ENCODE peak calls at places on chromosomes 5 and 9, in six cellular contexts. One of them, this sample, is unnamed.

GRCh38 chr9:119273325-119273904 is 95.8 kb downstream of the BRINP1 start:
- DNase-seq in GM23338: no peak
- DNase-seq in CD4-positive, alpha-beta T cell: no peak
- DNase-seq in progenitor cell of endocrine pancreas: no peak
- DNase-seq in GM13976: no peak
- DNase-seq in lower leg skin: no peak
- DNase-seq in this sample: no peak

GRCh38 chr5:15821506-15821905 is 321.5 kb downstream of the FBXL7 start:
- DNase-seq in GM23338: no peak
- DNase-seq in progenitor cell of endocrine pancreas: no peak
- DNase-seq in lower leg skin: no peak
- DNase-seq in CD4-positive, alpha-beta T cell: no peak
- DNase-seq in GM13976: no peak
- DNase-seq in this sample: no peak

GRCh38 chr9:36934478-36935065 is 99.5 kb downstream of the PAX5 start:
- DNase-seq in progenitor cell of endocrine pancreas: no peak
- DNase-seq in GM13976: no peak
- DNase-seq in GM23338: no peak
- DNase-seq in CD4-positive, alpha-beta T cell: no peak
- DNase-seq in lower leg skin: peak; percentile 36
- DNase-seq in this sample: no peak

GRCh38 chr5:53023969-53024368 is 34.8 kb downstream of the ITGA2 start:
- DNase-seq in lower leg skin: no peak
- DNase-seq in GM13976: peak; percentile 22
- DNase-seq in progenitor cell of endocrine pancreas: no peak
- DNase-seq in GM23338: no peak
- DNase-seq in CD4-positive, alpha-beta T cell: no peak
- DNase-seq in this sample: peak; percentile 15

GRCh38 chr9:85743290-85744128 is 1.8 kb upstream of the AGTPBP1 start:
- DNase-seq in GM23338: peak; percentile 50
- DNase-seq in CD4-positive, alpha-beta T cell: no peak
- DNase-seq in GM13976: no peak
- DNase-seq in progenitor cell of endocrine pancreas: no peak
- DNase-seq in lower leg skin: no peak
- DNase-seq in this sample: no peak

GRCh38 chr9:116471093-116471906 is 215.8 kb upstream of the TRIM32 start:
- DNase-seq in progenitor cell of endocrine pancreas: no peak
- DNase-seq in GM13976: no peak
- DNase-seq in lower leg skin: no peak
- DNase-seq in GM23338: peak; percentile 97
- DNase-seq in CD4-positive, alpha-beta T cell: no peak
- DNase-seq in this sample: no peak

GRCh38 chr9:82438581-82438980 is 450.0 kb downstream of the SPATA31D1 start:
- DNase-seq in progenitor cell of endocrine pancreas: no peak
- DNase-seq in GM23338: no peak
- DNase-seq in lower leg skin: no peak
- DNase-seq in GM13976: no peak
- DNase-seq in CD4-positive, alpha-beta T cell: no peak
- DNase-seq in this sample: no peak

GRCh38 chr9:112925058-112925641 is 34.5 kb upstream of the SLC46A2 start:
- DNase-seq in GM23338: peak; percentile 69
- DNase-seq in lower leg skin: no peak
- DNase-seq in GM13976: no peak
- DNase-seq in progenitor cell of endocrine pancreas: no peak
- DNase-seq in CD4-positive, alpha-beta T cell: no peak
- DNase-seq in this sample: no peak

GRCh38 chr5:36301858-36302603 is at the start of gene RANBP3L:
- DNase-seq in GM13976: peak; percentile 4
- DNase-seq in CD4-positive, alpha-beta T cell: no peak
- DNase-seq in GM23338: no peak
- DNase-seq in lower leg skin: no peak
- DNase-seq in progenitor cell of endocrine pancreas: no peak
- DNase-seq in this sample: no peak

DNA sequence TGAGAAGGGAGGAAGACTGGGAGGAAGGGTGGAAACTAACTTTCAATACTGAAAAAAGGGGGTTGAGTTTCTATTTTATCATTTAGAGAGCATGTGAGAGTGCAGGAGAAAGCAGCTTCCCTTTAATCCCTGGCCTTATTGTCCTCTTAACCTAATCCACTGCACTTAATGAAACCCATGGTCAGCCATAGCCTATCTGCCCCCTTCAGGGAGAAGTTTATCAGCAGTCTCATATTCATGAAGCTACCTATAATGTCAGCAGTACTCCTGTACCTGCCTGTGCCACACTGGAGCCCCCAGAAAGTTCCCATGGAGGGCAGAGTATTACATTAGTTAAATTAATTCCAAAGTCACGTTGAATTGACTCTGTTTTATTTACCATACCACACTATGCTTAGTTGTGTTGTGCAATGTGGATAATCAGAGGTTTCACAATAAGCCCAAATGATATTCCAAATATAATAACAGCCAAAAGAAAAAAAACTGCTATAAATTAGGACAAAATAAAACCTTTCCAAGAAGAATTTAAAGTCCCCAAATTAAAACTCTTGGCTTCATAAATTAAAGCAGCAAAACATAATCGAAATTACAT is 62.9 kb downstream of the MUSK start:
- DNase-seq in progenitor cell of endocrine pancreas: no peak
- DNase-seq in GM23338: no peak
- DNase-seq in CD4-positive, alpha-beta T cell: no peak
- DNase-seq in lower leg skin: no peak
- DNase-seq in GM13976: no peak
- DNase-seq in this sample: no peak
- TF ChIP-seq CTCF in progenitor cell of endocrine pancreas: no peak
- TF ChIP-seq CTCF in GM23338: no peak
- TF ChIP-seq CTCF in CD4-positive, alpha-beta T cell: no peak
- TF ChIP-seq CTCF in lower leg skin: no peak
- TF ChIP-seq CTCF in GM13976: no peak
- TF ChIP-seq CTCF in this sample: no peak

GRCh38 chr5:151281001-151281639 is 22.4 kb downstream of the SLC36A3 start:
- DNase-seq in lower leg skin: no peak
- DNase-seq in CD4-positive, alpha-beta T cell: no peak
- DNase-seq in progenitor cell of endocrine pancreas: no peak
- DNase-seq in GM23338: no peak
- DNase-seq in GM13976: no peak
- DNase-seq in this sample: no peak

GRCh38 chr5:151283120-151283825 is 20.3 kb downstream of the SLC36A3 start:
- DNase-seq in GM23338: no peak
- DNase-seq in CD4-positive, alpha-beta T cell: no peak
- DNase-seq in progenitor cell of endocrine pancreas: no peak
- DNase-seq in lower leg skin: no peak
- DNase-seq in GM13976: no peak
- DNase-seq in this sample: no peak

GRCh38 chr5:151286246-151286645 is 17.3 kb downstream of the SLC36A3 start:
- DNase-seq in GM13976: no peak
- DNase-seq in CD4-positive, alpha-beta T cell: no peak
- DNase-seq in GM23338: no peak
- DNase-seq in lower leg skin: no peak
- DNase-seq in progenitor cell of endocrine pancreas: no peak
- DNase-seq in this sample: no peak

GRCh38 chr5:151285683-151286082 is 17.9 kb downstream of the SLC36A3 start:
- DNase-seq in GM23338: no peak
- DNase-seq in CD4-positive, alpha-beta T cell: no peak
- DNase-seq in GM13976: no peak
- DNase-seq in lower leg skin: no peak
- DNase-seq in progenitor cell of endocrine pancreas: no peak
- DNase-seq in this sample: no peak

GRCh38 chr5:151284392-151284967 is 19.1 kb downstream of the SLC36A3 start:
- DNase-seq in GM23338: peak; percentile 70
- DNase-seq in progenitor cell of endocrine pancreas: no peak
- DNase-seq in CD4-positive, alpha-beta T cell: no peak
- DNase-seq in GM13976: peak; percentile 16
- DNase-seq in lower leg skin: no peak
- DNase-seq in this sample: no peak
- TF ChIP-seq CTCF in GM23338: peak; percentile 86
- TF ChIP-seq CTCF in progenitor cell of endocrine pancreas: peak; percentile 28
- TF ChIP-seq CTCF in CD4-positive, alpha-beta T cell: no peak
- TF ChIP-seq CTCF in GM13976: peak; percentile 29
- TF ChIP-seq CTCF in lower leg skin: no peak
- TF ChIP-seq CTCF in this sample: peak; percentile 61

GRCh38 chr5:35161637-35162248 is 68.5 kb downstream of the PRLR start:
- DNase-seq in lower leg skin: no peak
- DNase-seq in CD4-positive, alpha-beta T cell: no peak
- DNase-seq in GM23338: no peak
- DNase-seq in GM13976: no peak
- DNase-seq in progenitor cell of endocrine pancreas: no peak
- DNase-seq in this sample: no peak

GRCh38 chr5:35171108-35171507 is 59.2 kb downstream of the PRLR start:
- DNase-seq in progenitor cell of endocrine pancreas: no peak
- DNase-seq in GM23338: no peak
- DNase-seq in lower leg skin: no peak
- DNase-seq in CD4-positive, alpha-beta T cell: no peak
- DNase-seq in GM13976: no peak
- DNase-seq in this sample: no peak

GRCh38 chr5:35162848-35163770 is 67.2 kb downstream of the PRLR start:
- DNase-seq in CD4-positive, alpha-beta T cell: no peak
- DNase-seq in progenitor cell of endocrine pancreas: no peak
- DNase-seq in GM23338: peak; percentile 17
- DNase-seq in lower leg skin: no peak
- DNase-seq in GM13976: no peak
- DNase-seq in this sample: no peak

GRCh38 chr5:35164860-35165542 is 65.3 kb downstream of the PRLR start:
- DNase-seq in lower leg skin: no peak
- DNase-seq in GM23338: no peak
- DNase-seq in CD4-positive, alpha-beta T cell: no peak
- DNase-seq in progenitor cell of endocrine pancreas: no peak
- DNase-seq in GM13976: no peak
- DNase-seq in this sample: no peak

DNA sequence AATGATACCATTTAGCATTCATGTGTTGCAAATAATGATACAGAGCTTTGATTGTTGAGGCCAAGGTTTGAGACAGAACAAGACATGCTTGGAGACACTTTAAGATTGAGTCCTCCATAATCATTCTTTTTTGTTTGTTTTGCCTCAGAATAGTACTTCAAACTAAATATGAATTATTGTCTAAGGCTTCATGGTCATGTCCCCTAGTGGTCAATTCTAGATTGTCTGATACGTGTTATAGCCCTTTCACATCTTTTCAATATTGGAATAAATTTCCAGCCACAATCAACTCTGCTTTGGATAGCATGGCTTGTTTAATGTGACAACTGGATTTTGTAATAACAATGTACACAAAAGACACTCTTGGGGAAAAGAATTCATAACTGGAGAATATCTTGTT is 64.2 kb downstream of the PRLR start:
- DNase-seq in CD4-positive, alpha-beta T cell: no peak
- DNase-seq in lower leg skin: no peak
- DNase-seq in GM23338: no peak
- DNase-seq in progenitor cell of endocrine pancreas: no peak
- DNase-seq in GM13976: no peak
- DNase-seq in this sample: no peak
- TF ChIP-seq CTCF in CD4-positive, alpha-beta T cell: no peak
- TF ChIP-seq CTCF in lower leg skin: no peak
- TF ChIP-seq CTCF in GM23338: no peak
- TF ChIP-seq CTCF in progenitor cell of endocrine pancreas: no peak
- TF ChIP-seq CTCF in GM13976: no peak
- TF ChIP-seq CTCF in this sample: no peak

GRCh38 chr5:165094782-165095181 is 1589.4 kb downstream of the MAT2B start:
- DNase-seq in lower leg skin: no peak
- DNase-seq in GM23338: no peak
- DNase-seq in progenitor cell of endocrine pancreas: no peak
- DNase-seq in CD4-positive, alpha-beta T cell: no peak
- DNase-seq in GM13976: no peak
- DNase-seq in this sample: no peak
- TF ChIP-seq CTCF in lower leg skin: no peak
- TF ChIP-seq CTCF in GM23338: no peak
- TF ChIP-seq CTCF in progenitor cell of endocrine pancreas: no peak
- TF ChIP-seq CTCF in CD4-positive, alpha-beta T cell: no peak
- TF ChIP-seq CTCF in GM13976: no peak
- TF ChIP-seq CTCF in this sample: no peak

DNA sequence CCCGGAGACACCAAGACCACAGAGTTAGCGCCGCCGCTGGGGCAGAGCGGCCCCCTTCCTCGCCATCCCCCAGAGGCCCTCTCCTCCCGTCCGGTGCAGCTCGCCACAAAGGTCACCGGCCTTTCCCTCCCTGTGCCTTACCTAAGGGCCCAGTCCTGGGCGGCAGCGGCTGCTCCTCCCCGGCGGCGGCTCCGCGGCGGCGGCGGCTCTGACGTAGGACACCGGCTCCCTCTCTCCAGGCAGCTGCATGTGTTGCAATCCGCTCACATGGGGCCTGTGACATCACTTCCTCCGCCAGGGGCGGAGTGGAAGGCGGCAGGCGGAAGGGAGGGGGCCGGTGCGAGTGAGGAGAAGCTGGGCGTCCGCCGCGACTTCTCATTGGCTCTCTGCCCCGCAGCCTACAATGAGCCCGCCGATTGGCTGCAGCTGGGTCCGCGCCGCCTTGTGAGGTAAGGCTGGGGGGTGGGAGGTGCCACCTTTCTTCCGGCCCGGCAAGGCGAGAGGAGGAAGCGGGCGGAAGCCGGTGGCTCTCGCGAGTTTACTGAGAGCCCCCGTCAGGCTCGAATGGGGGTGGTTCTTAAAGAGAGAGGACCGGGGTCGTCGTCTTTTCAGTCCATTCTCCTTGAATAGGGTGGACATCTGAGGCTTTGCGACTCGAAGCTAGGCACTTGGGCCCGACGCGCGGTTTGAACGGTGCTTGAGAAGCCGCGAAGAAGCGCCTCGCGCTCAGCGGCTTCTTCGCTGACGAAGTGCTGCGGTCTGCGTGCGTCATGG is at the start of gene ETF1:
- DNase-seq in GM23338: peak; percentile 99
- DNase-seq in progenitor cell of endocrine pancreas: peak; percentile 99
- DNase-seq in GM13976: peak; percentile 99
- DNase-seq in CD4-positive, alpha-beta T cell: peak; percentile 99
- DNase-seq in lower leg skin: peak; percentile 100
- DNase-seq in this sample: peak; percentile 99
- TF ChIP-seq CTCF in GM23338: no peak
- TF ChIP-seq CTCF in progenitor cell of endocrine pancreas: no peak
- TF ChIP-seq CTCF in GM13976: no peak
- TF ChIP-seq CTCF in CD4-positive, alpha-beta T cell: no peak
- TF ChIP-seq CTCF in lower leg skin: no peak
- TF ChIP-seq CTCF in this sample: no peak

DNA sequence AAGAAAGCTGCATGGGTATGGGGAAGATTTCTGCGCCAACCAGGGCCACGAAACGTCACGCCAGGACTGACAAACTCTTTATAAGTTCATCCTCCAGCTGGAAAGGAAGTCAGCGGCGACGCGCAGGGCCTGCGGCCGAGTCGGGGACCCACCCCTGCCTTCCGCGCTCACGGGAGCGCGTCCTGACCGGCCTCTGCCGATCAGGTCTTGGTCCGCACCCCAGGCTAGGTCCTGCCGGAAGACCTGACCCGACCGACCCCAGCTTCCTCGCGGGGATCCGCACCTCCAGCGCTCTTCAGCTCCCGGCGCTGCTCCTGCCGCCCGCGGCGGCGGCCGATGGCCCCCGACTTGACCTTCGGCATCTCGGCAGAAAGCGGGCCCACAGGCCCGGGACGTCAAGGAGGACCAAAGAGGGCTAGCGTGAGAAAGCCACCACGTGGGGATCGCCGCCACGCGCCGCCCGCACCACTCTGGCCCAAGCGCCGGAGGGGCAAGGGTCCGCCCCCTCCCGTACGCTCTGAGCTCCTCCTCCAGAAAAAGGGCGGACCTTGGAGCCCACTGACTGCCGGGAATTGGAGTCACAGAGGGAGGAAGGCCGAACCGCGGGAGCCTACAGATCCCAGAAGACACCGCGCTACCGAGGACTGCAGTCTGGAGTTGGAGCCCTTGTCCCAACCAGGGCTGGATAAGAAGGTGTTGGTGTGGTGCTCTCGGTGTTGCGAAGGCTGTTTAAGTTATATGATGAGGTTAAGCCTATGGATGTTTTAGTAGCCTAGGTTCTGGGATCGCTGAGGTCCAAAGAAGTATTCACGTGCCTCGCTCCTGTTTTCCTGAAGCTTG is at the start of gene DIMT1:
- DNase-seq in GM23338: peak; percentile 99
- DNase-seq in lower leg skin: peak; percentile 99
- DNase-seq in progenitor cell of endocrine pancreas: peak; percentile 90
- DNase-seq in CD4-positive, alpha-beta T cell: peak; percentile 88
- DNase-seq in GM13976: peak; percentile 96
- DNase-seq in this sample: peak; percentile 95
- TF ChIP-seq CTCF in GM23338: no peak
- TF ChIP-seq CTCF in lower leg skin: no peak
- TF ChIP-seq CTCF in progenitor cell of endocrine pancreas: no peak
- TF ChIP-seq CTCF in CD4-positive, alpha-beta T cell: no peak
- TF ChIP-seq CTCF in GM13976: no peak
- TF ChIP-seq CTCF in this sample: no peak